ENCODE peak calls at places on chromosomes 12 and 14, in ten cellular contexts. One of them, this sample, is unnamed.

GRCh38 chr12:27462851-27463250 is 16.3 kb downstream of the SMCO2 start:
- DNase-seq in heart left ventricle: peak
- DNase-seq in uterus: peak
- DNase-seq in astrocyte: no peak
- DNase-seq in dorsolateral prefrontal cortex: no peak
- DNase-seq in pancreas: no peak
- DNase-seq in tibial nerve: no peak
- DNase-seq in Karpas-422: no peak
- DNase-seq in endothelial cell of umbilical vein: peak
- DNase-seq in hepatocyte: no peak
- DNase-seq in this sample: no peak

GRCh38 chr12:32688786-32689185 is 9.7 kb downstream of the DNM1L start:
- DNase-seq in heart left ventricle: no peak
- DNase-seq in uterus: no peak
- DNase-seq in astrocyte: no peak
- DNase-seq in dorsolateral prefrontal cortex: no peak
- DNase-seq in pancreas: no peak
- DNase-seq in tibial nerve: no peak
- DNase-seq in Karpas-422: peak
- DNase-seq in endothelial cell of umbilical vein: no peak
- DNase-seq in hepatocyte: no peak
- DNase-seq in this sample: no peak

GRCh38 chr12:45730842-45731336 is 1.4 kb downstream of the ARID2 start:
- DNase-seq in heart left ventricle: no peak
- DNase-seq in uterus: no peak
- DNase-seq in astrocyte: peak
- DNase-seq in dorsolateral prefrontal cortex: no peak
- DNase-seq in pancreas: no peak
- DNase-seq in tibial nerve: peak
- DNase-seq in Karpas-422: peak
- DNase-seq in endothelial cell of umbilical vein: peak
- DNase-seq in hepatocyte: no peak
- DNase-seq in this sample: no peak

GRCh38 chr12:16863742-16864141 is 257.8 kb upstream of the LMO3 start:
- DNase-seq in heart left ventricle: no peak
- DNase-seq in uterus: no peak
- DNase-seq in astrocyte: no peak
- DNase-seq in dorsolateral prefrontal cortex: no peak
- DNase-seq in pancreas: no peak
- DNase-seq in tibial nerve: no peak
- DNase-seq in Karpas-422: no peak
- DNase-seq in endothelial cell of umbilical vein: no peak
- DNase-seq in hepatocyte: no peak
- DNase-seq in this sample: no peak

GRCh38 chr14:38171197-38171596 is 36.5 kb upstream of the SSTR1 start:
- DNase-seq in heart left ventricle: no peak
- DNase-seq in uterus: no peak
- DNase-seq in astrocyte: peak
- DNase-seq in dorsolateral prefrontal cortex: no peak
- DNase-seq in pancreas: no peak
- DNase-seq in tibial nerve: no peak
- DNase-seq in Karpas-422: no peak
- DNase-seq in endothelial cell of umbilical vein: no peak
- DNase-seq in hepatocyte: no peak
- DNase-seq in this sample: no peak

GRCh38 chr14:92449404-92449975 is 64.1 kb upstream of the RIN3 start:
- DNase-seq in heart left ventricle: no peak
- DNase-seq in uterus: no peak
- DNase-seq in astrocyte: no peak
- DNase-seq in dorsolateral prefrontal cortex: no peak
- DNase-seq in pancreas: no peak
- DNase-seq in tibial nerve: no peak
- DNase-seq in Karpas-422: no peak
- DNase-seq in endothelial cell of umbilical vein: no peak
- DNase-seq in hepatocyte: no peak
- DNase-seq in this sample: no peak

GRCh38 chr12:56894698-56895368 is 39.4 kb downstream of the SDR9C7 start:
- DNase-seq in heart left ventricle: no peak
- DNase-seq in uterus: no peak
- DNase-seq in astrocyte: no peak
- DNase-seq in dorsolateral prefrontal cortex: no peak
- DNase-seq in pancreas: no peak
- DNase-seq in tibial nerve: no peak
- DNase-seq in Karpas-422: no peak
- DNase-seq in endothelial cell of umbilical vein: no peak
- DNase-seq in hepatocyte: no peak
- DNase-seq in this sample: no peak

GRCh38 chr14:90114554-90114953 is 52.8 kb downstream of the KCNK13 start:
- DNase-seq in heart left ventricle: no peak
- DNase-seq in uterus: no peak
- DNase-seq in astrocyte: no peak
- DNase-seq in dorsolateral prefrontal cortex: no peak
- DNase-seq in pancreas: no peak
- DNase-seq in tibial nerve: no peak
- DNase-seq in Karpas-422: no peak
- DNase-seq in endothelial cell of umbilical vein: no peak
- DNase-seq in hepatocyte: no peak
- DNase-seq in this sample: no peak

GRCh38 chr12:19298837-19299605 is 140.3 kb upstream of the AEBP2 start:
- DNase-seq in heart left ventricle: no peak
- DNase-seq in uterus: no peak
- DNase-seq in astrocyte: peak
- DNase-seq in dorsolateral prefrontal cortex: no peak
- DNase-seq in pancreas: no peak
- DNase-seq in tibial nerve: no peak
- DNase-seq in Karpas-422: no peak
- DNase-seq in endothelial cell of umbilical vein: no peak
- DNase-seq in hepatocyte: no peak
- DNase-seq in this sample: no peak

GRCh38 chr12:122894173-122895121 is 1.5 kb downstream of the VPS37B start:
- DNase-seq in heart left ventricle: no peak
- DNase-seq in uterus: peak
- DNase-seq in astrocyte: no peak
- DNase-seq in dorsolateral prefrontal cortex: no peak
- DNase-seq in pancreas: no peak
- DNase-seq in tibial nerve: no peak
- DNase-seq in Karpas-422: no peak
- DNase-seq in endothelial cell of umbilical vein: no peak
- DNase-seq in hepatocyte: no peak
- DNase-seq in this sample: no peak

DNA sequence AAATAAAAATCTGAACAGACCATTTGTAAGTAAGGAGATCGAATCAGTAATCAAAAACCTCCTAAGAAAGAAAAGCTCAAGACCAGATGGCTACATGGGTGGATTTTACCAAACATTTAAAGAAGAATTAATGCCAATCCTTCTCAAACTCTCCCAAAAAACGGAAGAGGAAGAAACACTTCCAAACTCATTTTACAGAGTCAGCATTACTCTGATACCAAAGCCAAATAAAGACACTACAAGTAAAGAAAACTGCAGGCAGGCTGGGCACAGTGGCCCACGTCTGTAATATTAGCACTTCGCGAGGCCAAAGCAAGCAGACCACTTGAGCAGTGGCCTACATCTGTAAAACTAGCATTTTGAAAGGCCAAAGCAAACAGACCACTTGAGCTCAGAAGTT is 159.8 kb downstream of the DPY19L2 start:
- DNase-seq in heart left ventricle: no peak
- DNase-seq in uterus: no peak
- DNase-seq in astrocyte: no peak
- DNase-seq in dorsolateral prefrontal cortex: no peak
- DNase-seq in pancreas: no peak
- DNase-seq in tibial nerve: no peak
- DNase-seq in Karpas-422: no peak
- DNase-seq in endothelial cell of umbilical vein: no peak
- DNase-seq in hepatocyte: no peak
- DNase-seq in this sample: no peak
- H3K27ac ChIP-seq in heart left ventricle: no peak
- H3K27ac ChIP-seq in uterus: no peak
- H3K27ac ChIP-seq in astrocyte: no peak
- H3K27ac ChIP-seq in dorsolateral prefrontal cortex: no peak
- H3K27ac ChIP-seq in pancreas: no peak
- H3K27ac ChIP-seq in tibial nerve: no peak
- H3K27ac ChIP-seq in Karpas-422: no peak
- H3K27ac ChIP-seq in endothelial cell of umbilical vein: no peak
- H3K27ac ChIP-seq in hepatocyte: no peak
- H3K27ac ChIP-seq in this sample: no peak

GRCh38 chr12:58710896-58711295 is 209.4 kb downstream of the LRIG3 start:
- DNase-seq in heart left ventricle: no peak
- DNase-seq in uterus: no peak
- DNase-seq in astrocyte: no peak
- DNase-seq in dorsolateral prefrontal cortex: no peak
- DNase-seq in pancreas: no peak
- DNase-seq in tibial nerve: no peak
- DNase-seq in Karpas-422: no peak
- DNase-seq in endothelial cell of umbilical vein: no peak
- DNase-seq in hepatocyte: no peak
- DNase-seq in this sample: no peak

GRCh38 chr12:58711968-58712367 is 208.3 kb downstream of the LRIG3 start:
- DNase-seq in heart left ventricle: no peak
- DNase-seq in uterus: no peak
- DNase-seq in astrocyte: peak
- DNase-seq in dorsolateral prefrontal cortex: no peak
- DNase-seq in pancreas: no peak
- DNase-seq in tibial nerve: no peak
- DNase-seq in Karpas-422: no peak
- DNase-seq in endothelial cell of umbilical vein: no peak
- DNase-seq in hepatocyte: no peak
- DNase-seq in this sample: no peak

GRCh38 chr12:58712981-58713380 is 207.3 kb downstream of the LRIG3 start:
- DNase-seq in heart left ventricle: no peak
- DNase-seq in uterus: no peak
- DNase-seq in astrocyte: no peak
- DNase-seq in dorsolateral prefrontal cortex: no peak
- DNase-seq in pancreas: no peak
- DNase-seq in tibial nerve: no peak
- DNase-seq in Karpas-422: no peak
- DNase-seq in endothelial cell of umbilical vein: no peak
- DNase-seq in hepatocyte: no peak
- DNase-seq in this sample: no peak
- H3K27ac ChIP-seq in heart left ventricle: no peak
- H3K27ac ChIP-seq in uterus: no peak
- H3K27ac ChIP-seq in astrocyte: no peak
- H3K27ac ChIP-seq in dorsolateral prefrontal cortex: no peak
- H3K27ac ChIP-seq in pancreas: no peak
- H3K27ac ChIP-seq in tibial nerve: no peak
- H3K27ac ChIP-seq in Karpas-422: no peak
- H3K27ac ChIP-seq in endothelial cell of umbilical vein: no peak
- H3K27ac ChIP-seq in hepatocyte: no peak
- H3K27ac ChIP-seq in this sample: no peak

GRCh38 chr14:22379727-22380126 is 209.3 kb downstream of the DAD1 start:
- DNase-seq in heart left ventricle: no peak
- DNase-seq in uterus: no peak
- DNase-seq in astrocyte: peak
- DNase-seq in dorsolateral prefrontal cortex: no peak
- DNase-seq in pancreas: no peak
- DNase-seq in tibial nerve: no peak
- DNase-seq in Karpas-422: no peak
- DNase-seq in endothelial cell of umbilical vein: no peak
- DNase-seq in hepatocyte: no peak
- DNase-seq in this sample: no peak
- H3K27ac ChIP-seq in heart left ventricle: no peak
- H3K27ac ChIP-seq in uterus: no peak
- H3K27ac ChIP-seq in astrocyte: peak
- H3K27ac ChIP-seq in dorsolateral prefrontal cortex: no peak
- H3K27ac ChIP-seq in pancreas: no peak
- H3K27ac ChIP-seq in tibial nerve: no peak
- H3K27ac ChIP-seq in Karpas-422: no peak
- H3K27ac ChIP-seq in endothelial cell of umbilical vein: no peak
- H3K27ac ChIP-seq in hepatocyte: no peak
- H3K27ac ChIP-seq in this sample: peak

DNA sequence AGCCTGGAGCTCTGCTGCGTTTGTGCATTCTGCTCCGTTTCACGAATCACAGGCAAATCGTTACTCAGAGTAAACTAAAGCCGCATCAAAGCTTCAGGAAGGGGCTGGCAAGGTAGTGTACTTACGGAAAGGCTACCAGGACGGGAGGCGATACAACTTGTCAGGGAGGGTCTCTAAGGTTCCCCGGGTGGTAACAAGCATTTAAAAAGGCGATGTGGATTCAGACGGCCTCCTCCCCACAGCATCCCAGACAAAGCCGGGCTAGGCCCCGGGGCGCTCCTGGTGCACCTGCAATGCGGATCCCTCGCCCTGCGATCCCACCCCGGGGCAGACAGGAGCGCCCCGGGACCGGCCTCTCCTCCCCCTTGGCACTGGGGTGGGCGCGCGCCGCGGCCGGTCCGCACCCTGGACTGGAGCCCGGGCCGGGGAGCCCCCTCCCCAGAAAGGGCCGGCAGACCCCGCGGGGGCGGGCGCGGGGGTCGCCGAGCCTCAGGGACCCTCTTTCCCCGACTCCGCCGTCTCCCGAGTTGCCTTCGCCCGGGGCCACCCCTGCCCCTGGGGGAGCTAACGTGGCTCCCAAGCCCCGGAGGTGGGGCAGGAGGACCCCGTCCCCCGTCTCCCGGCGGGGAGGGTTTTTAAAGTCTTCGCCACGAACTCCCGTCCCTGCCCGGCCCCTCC is 722 bp downstream of the CCDC92 start:
- DNase-seq in heart left ventricle: peak
- DNase-seq in uterus: peak
- DNase-seq in astrocyte: peak
- DNase-seq in dorsolateral prefrontal cortex: peak
- DNase-seq in pancreas: peak
- DNase-seq in tibial nerve: peak
- DNase-seq in Karpas-422: peak
- DNase-seq in endothelial cell of umbilical vein: no peak
- DNase-seq in hepatocyte: peak
- DNase-seq in this sample: no peak
- H3K27ac ChIP-seq in heart left ventricle: peak
- H3K27ac ChIP-seq in uterus: peak
- H3K27ac ChIP-seq in astrocyte: peak
- H3K27ac ChIP-seq in dorsolateral prefrontal cortex: peak
- H3K27ac ChIP-seq in pancreas: peak
- H3K27ac ChIP-seq in tibial nerve: peak
- H3K27ac ChIP-seq in Karpas-422: no peak
- H3K27ac ChIP-seq in endothelial cell of umbilical vein: peak
- H3K27ac ChIP-seq in hepatocyte: peak
- H3K27ac ChIP-seq in this sample: peak

This sample was measured in aorta.